ENCODE peak calls at places on chromosomes 16 and 17, in nine cellular contexts. One of them, this sample, is unnamed.
A peak's percentile ranks its signal among the peaks of the same experiment; 100 is the strongest.

GRCh38 chr17:76266244-76266938 is 1.2 kb downstream of the UBALD2 start:
- DNase-seq in fibroblast of pulmonary artery: peak; percentile 40
- DNase-seq in GM12865: peak; percentile 49
- DNase-seq in NCI-H2081: peak; percentile 26
- DNase-seq in RCC 7860: peak; percentile 15
- DNase-seq in stomach: no peak
- DNase-seq in fibroblast of the aortic adventitia: peak; percentile 46
- DNase-seq in skeletal muscle cell: no peak
- DNase-seq in glomerular endothelial cell: no peak
- DNase-seq in this sample: no peak

GRCh38 chr17:41538565-41538991 is 10.5 kb upstream of the KRT19 start:
- DNase-seq in fibroblast of pulmonary artery: no peak
- DNase-seq in NCI-H2081: no peak
- DNase-seq in glomerular endothelial cell: no peak
- DNase-seq in RCC 7860: peak; percentile 69
- DNase-seq in GM12865: no peak
- DNase-seq in stomach: no peak
- DNase-seq in skeletal muscle cell: no peak
- DNase-seq in fibroblast of the aortic adventitia: no peak
- DNase-seq in this sample: no peak

GRCh38 chr17:40841246-40841645 is 18.8 kb upstream of the KRT10 start:
- DNase-seq in GM12865: no peak
- DNase-seq in stomach: no peak
- DNase-seq in RCC 7860: no peak
- DNase-seq in skeletal muscle cell: no peak
- DNase-seq in NCI-H2081: no peak
- DNase-seq in fibroblast of pulmonary artery: no peak
- DNase-seq in fibroblast of the aortic adventitia: no peak
- DNase-seq in glomerular endothelial cell: no peak
- DNase-seq in this sample: no peak

GRCh38 chr17:55588858-55589257 is 77.6 kb upstream of the SMIM36 start:
- DNase-seq in stomach: no peak
- DNase-seq in fibroblast of the aortic adventitia: peak; percentile 83
- DNase-seq in NCI-H2081: no peak
- DNase-seq in glomerular endothelial cell: no peak
- DNase-seq in RCC 7860: no peak
- DNase-seq in fibroblast of pulmonary artery: no peak
- DNase-seq in skeletal muscle cell: no peak
- DNase-seq in GM12865: no peak
- DNase-seq in this sample: no peak

GRCh38 chr16:22092143-22092933 is at the start of gene VWA3A:
- DNase-seq in skeletal muscle cell: no peak
- DNase-seq in fibroblast of pulmonary artery: peak; percentile 56
- DNase-seq in stomach: no peak
- DNase-seq in NCI-H2081: no peak
- DNase-seq in RCC 7860: no peak
- DNase-seq in fibroblast of the aortic adventitia: peak; percentile 70
- DNase-seq in GM12865: no peak
- DNase-seq in glomerular endothelial cell: no peak
- DNase-seq in this sample: no peak

GRCh38 chr17:62692721-62693431 is 65.4 kb downstream of the MRC2 start:
- DNase-seq in RCC 7860: no peak
- DNase-seq in NCI-H2081: no peak
- DNase-seq in fibroblast of the aortic adventitia: peak; percentile 31
- DNase-seq in stomach: no peak
- DNase-seq in skeletal muscle cell: no peak
- DNase-seq in glomerular endothelial cell: no peak
- DNase-seq in GM12865: peak; percentile 18
- DNase-seq in fibroblast of pulmonary artery: peak; percentile 52
- DNase-seq in this sample: no peak

GRCh38 chr17:15398291-15398690 is 56.9 kb upstream of the TEKT3 start:
- DNase-seq in fibroblast of pulmonary artery: peak; percentile 36
- DNase-seq in fibroblast of the aortic adventitia: peak; percentile 42
- DNase-seq in skeletal muscle cell: no peak
- DNase-seq in GM12865: no peak
- DNase-seq in RCC 7860: peak; percentile 44
- DNase-seq in NCI-H2081: no peak
- DNase-seq in glomerular endothelial cell: no peak
- DNase-seq in stomach: no peak
- DNase-seq in this sample: no peak

GRCh38 chr17:40452921-40453378 is 9.7 kb downstream of the IGFBP4 start:
- DNase-seq in fibroblast of pulmonary artery: no peak
- DNase-seq in fibroblast of the aortic adventitia: peak; percentile 45
- DNase-seq in GM12865: no peak
- DNase-seq in skeletal muscle cell: no peak
- DNase-seq in glomerular endothelial cell: no peak
- DNase-seq in NCI-H2081: no peak
- DNase-seq in RCC 7860: no peak
- DNase-seq in stomach: peak; percentile 36
- DNase-seq in this sample: no peak

GRCh38 chr17:32227910-32228309 is 37.7 kb upstream of the RHBDL3 start:
- DNase-seq in NCI-H2081: no peak
- DNase-seq in stomach: no peak
- DNase-seq in GM12865: no peak
- DNase-seq in glomerular endothelial cell: no peak
- DNase-seq in fibroblast of pulmonary artery: no peak
- DNase-seq in fibroblast of the aortic adventitia: no peak
- DNase-seq in skeletal muscle cell: no peak
- DNase-seq in RCC 7860: no peak
- DNase-seq in this sample: no peak

GRCh38 chr16:51707666-51708065 is 556.6 kb upstream of the SALL1 start:
- DNase-seq in NCI-H2081: no peak
- DNase-seq in RCC 7860: no peak
- DNase-seq in fibroblast of pulmonary artery: no peak
- DNase-seq in GM12865: no peak
- DNase-seq in stomach: no peak
- DNase-seq in glomerular endothelial cell: no peak
- DNase-seq in fibroblast of the aortic adventitia: no peak
- DNase-seq in skeletal muscle cell: no peak
- DNase-seq in this sample: no peak

GRCh38 chr17:45139533-45139920 is 4.0 kb downstream of the ACBD4 start:
- DNase-seq in RCC 7860: no peak
- DNase-seq in glomerular endothelial cell: no peak
- DNase-seq in skeletal muscle cell: no peak
- DNase-seq in GM12865: no peak
- DNase-seq in fibroblast of pulmonary artery: no peak
- DNase-seq in fibroblast of the aortic adventitia: no peak
- DNase-seq in stomach: no peak
- DNase-seq in NCI-H2081: no peak
- DNase-seq in this sample: no peak

This sample was measured in activated CD8-positive, alpha-beta memory T cell treated with anti-CD3 and anti-CD28 coated beads for 1 hour.